ENCODE peak calls at places on chromosomes 4 and X, in ten cellular contexts. O is ovary; R is lower lobe of right lung; C is heart left ventricle; H is CD8-positive, alpha-beta memory T cell; K is body of pancreas; Q is psoas muscle; P is mammary epithelial cell; W is PC-3; S is K562. U is an unnamed sample.

GRCh38 chr4:138449938-138450337 is 207.8 kb upstream of the SLC7A11 start:
- DNase-seq in Q (no peak), K (no peak), S (no peak), C (no peak), H (no peak), W (no peak), P (peak; percentile 15), O (no peak), R (no peak), U (no peak)

GRCh38 chr4:2248044-2248780 is 6.3 kb upstream of the HAUS3 start:
- DNase-seq in O (no peak), W (no peak), K (peak; percentile 9), S (no peak), C (peak; percentile 21), R (peak; percentile 34), P (no peak), Q (no peak), H (no peak), U (no peak)

GRCh38 chr4:73729534-73730165 is 10.7 kb upstream of the CXCL8 start:
- DNase-seq in Q (peak; percentile 48), O (peak; percentile 29), R (peak; percentile 49), P (peak; percentile 84), W (peak; percentile 93), S (peak; percentile 57), K (peak; percentile 70), H (no peak), C (peak; percentile 60), U (no peak)

GRCh38 chr4:95637047-95637600 is 88.4 kb upstream of the UNC5C start:
- DNase-seq in W (peak; percentile 47), R (no peak), S (no peak), C (no peak), K (no peak), P (peak; percentile 6), O (no peak), Q (no peak), H (no peak), U (no peak)

GRCh38 chr4:126916626-126917140 is 716.1 kb upstream of the INTU start:
- DNase-seq in K (no peak), W (no peak), H (no peak), Q (no peak), P (peak; percentile 31), O (no peak), R (no peak), C (no peak), S (peak; percentile 20), U (peak; percentile 63)

GRCh38 chrX:2848806-2849420 is 20.2 kb downstream of the GYG2 start:
- DNase-seq in P (peak; percentile 5), H (no peak), O (no peak), W (peak; percentile 19), S (no peak), Q (no peak), K (no peak), C (no peak), R (no peak), U (no peak)

GRCh38 chrX:20313889-20314288 is 47.2 kb upstream of the RPS6KA3 start:
- DNase-seq in R (no peak), W (no peak), P (no peak), O (no peak), K (no peak), H (no peak), C (no peak), Q (no peak), S (no peak), U (no peak)

GRCh38 chr4:6227412-6228157 is 27.2 kb upstream of the JAKMIP1 start:
- DNase-seq in O (no peak), C (no peak), P (no peak), S (no peak), R (no peak), K (no peak), Q (no peak), H (no peak), W (no peak), U (no peak)

GRCh38 chrX:18252644-18253359 is 32.1 kb upstream of the BEND2 start:
- DNase-seq in H (no peak), P (no peak), K (no peak), Q (no peak), W (no peak), O (no peak), S (no peak), C (no peak), R (no peak), U (peak; percentile 20)

GRCh38 chr4:184473515-184474260 is 662 bp downstream of the IRF2 start:
- DNase-seq in K (peak; percentile 50), H (peak; percentile 39), S (no peak), P (peak; percentile 54), Q (peak; percentile 42), W (peak; percentile 16), R (peak; percentile 67), O (peak; percentile 59), C (peak; percentile 56), U (no peak)

GRCh38 chr4:89511776-89512175 is 204.2 kb upstream of the GPRIN3 start:
- DNase-seq in H (no peak), R (no peak), K (no peak), C (no peak), Q (no peak), W (no peak), O (no peak), P (no peak), S (no peak), U (no peak)

GRCh38 chr4:125390126-125390525 is 75.4 kb downstream of the FAT4 start:
- DNase-seq in S (no peak), R (no peak), H (no peak), W (peak; percentile 39), O (no peak), Q (no peak), K (no peak), C (no peak), P (peak; percentile 64), U (no peak)

GRCh38 chr4:78990938-78991810 is 51.9 kb upstream of the PAQR3 start:
- DNase-seq in O (no peak), H (no peak), P (no peak), C (no peak), K (no peak), Q (no peak), W (no peak), S (no peak), R (no peak), U (no peak)

DNA sequence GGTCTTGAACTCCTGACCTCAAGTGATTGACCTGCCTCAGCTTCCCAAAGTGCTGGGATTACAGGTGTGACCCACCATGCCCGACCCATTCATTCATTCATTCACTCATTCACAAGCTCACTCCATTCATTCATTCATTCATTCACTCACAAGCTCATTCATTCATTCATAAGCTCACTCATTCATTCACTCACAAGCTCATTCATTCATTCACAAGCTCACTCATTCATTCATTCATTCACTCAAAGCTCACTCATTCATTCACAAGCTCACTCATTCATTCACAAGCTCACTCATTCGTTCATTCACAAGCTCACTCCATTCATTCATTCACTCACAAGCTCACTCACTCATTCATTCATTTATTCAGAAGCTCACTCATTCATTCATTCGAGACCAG is 198.6 kb downstream of the SHOX start:
- DNase-seq in P (no peak), S (no peak), C (no peak), O (no peak), K (no peak), W (no peak), Q (no peak), R (no peak), H (no peak), U (no peak)
- H3K4me3 ChIP-seq in P (no peak overlapping the region), S (no peak overlapping the region), C (no peak overlapping the region), O (no peak overlapping the region), K (no peak overlapping the region), W (no peak overlapping the region), Q (no peak overlapping the region), R (no peak overlapping the region), H (no peak overlapping the region), U (no peak overlapping the region)

GRCh38 chr4:94508841-94509240 is 57.1 kb downstream of the PDLIM5 start:
- DNase-seq in C (no peak), P (no peak), H (no peak), W (no peak), O (no peak), R (no peak), Q (no peak), S (no peak), K (no peak), U (no peak)
- H3K27ac ChIP-seq in C (no peak overlapping the region), P (no peak overlapping the region), H (no peak overlapping the region), W (no peak overlapping the region), O (no peak overlapping the region), R (no peak overlapping the region), Q (peak overlapping the region; percentile 78), S (no peak overlapping the region), K (no peak overlapping the region), U (no peak overlapping the region)

DNA sequence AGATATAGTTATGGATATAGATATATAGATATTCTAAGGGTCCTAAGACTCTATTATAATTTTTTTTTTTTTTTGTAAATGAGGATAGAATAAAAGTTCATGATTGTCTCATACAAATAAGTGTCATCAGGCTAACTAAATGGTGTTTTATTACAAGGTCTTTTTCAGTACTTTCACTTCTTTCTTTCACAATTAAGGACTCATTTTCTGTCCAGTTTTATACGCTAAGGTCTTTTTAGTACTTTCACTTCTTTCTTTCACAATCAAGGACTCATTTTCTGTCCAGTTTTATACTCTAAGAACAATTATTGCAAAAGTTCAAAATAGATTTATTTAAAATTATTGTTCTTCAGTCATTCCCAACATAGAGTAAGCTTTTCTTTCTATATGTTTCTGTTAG is 32.7 kb downstream of the RUFY3 start:
- DNase-seq in C (no peak), P (no peak), K (no peak), Q (no peak), O (no peak), H (no peak), S (no peak), R (no peak), W (no peak), U (no peak)
- H3K4me3 ChIP-seq in C (no peak overlapping the region), P (no peak overlapping the region), K (no peak overlapping the region), Q (no peak overlapping the region), O (no peak overlapping the region), H (no peak overlapping the region), S (no peak overlapping the region), R (no peak overlapping the region), W (no peak overlapping the region), U (no peak overlapping the region)

GRCh38 chrX:16651422-16651821 is 1.5 kb downstream of the S100G start:
- DNase-seq in C (no peak), K (no peak), W (no peak), Q (no peak), S (no peak), O (no peak), H (no peak), R (no peak), P (no peak), U (no peak)

GRCh38 chrX:16646366-16647168 is 3.4 kb upstream of the S100G start:
- DNase-seq in Q (no peak), W (no peak), R (no peak), O (no peak), S (no peak), P (no peak), H (no peak), K (no peak), C (no peak), U (no peak)

GRCh38 chrX:16653424-16653823 is 3.5 kb downstream of the S100G start:
- DNase-seq in C (no peak), S (no peak), K (no peak), Q (no peak), W (peak; percentile 43), P (no peak), R (no peak), H (no peak), O (no peak), U (no peak)

DNA sequence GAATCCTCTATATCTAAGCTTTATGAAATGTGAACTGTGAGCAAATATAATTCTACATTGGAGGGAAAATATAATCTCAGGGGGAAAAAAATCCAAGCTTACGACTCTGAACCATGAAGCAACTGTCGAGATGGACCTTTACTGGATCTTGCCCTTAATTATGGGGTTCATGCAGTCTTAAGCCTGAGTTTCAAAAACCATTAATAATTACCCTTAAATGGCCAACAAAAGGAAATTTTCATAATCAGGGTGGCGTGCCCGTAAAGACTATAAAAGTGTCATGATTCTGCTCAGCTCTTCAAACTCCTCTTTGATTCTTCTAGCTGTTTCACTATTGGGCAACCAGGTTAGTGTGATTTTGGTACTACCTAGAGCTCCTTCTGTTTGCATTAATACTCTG is at the start of gene S100G:
- DNase-seq in C (no peak), W (no peak), S (no peak), O (no peak), K (no peak), P (no peak), R (no peak), H (no peak), Q (no peak), U (no peak)
- H3K27ac ChIP-seq in C (no peak within 1 kb of the TSS), W (no peak within 1 kb of the TSS), S (no peak within 1 kb of the TSS), O (no peak within 1 kb of the TSS), K (no peak within 1 kb of the TSS), P (no peak within 1 kb of the TSS), R (no peak within 1 kb of the TSS), H (no peak within 1 kb of the TSS), Q (no peak within 1 kb of the TSS), U (no peak within 1 kb of the TSS)

U was measured in SK-N-MC.